ENCODE peak calls at places on chromosomes 2 and 18, in five cellular contexts. One of them, this sample, is unnamed.

GRCh38 chr2:11483806-11484147 is 17.8 kb upstream of the E2F6 start:
- DNase-seq in fibroblast of lung: no peak
- DNase-seq in ovary: no peak
- DNase-seq in AG04450: no peak
- DNase-seq in IMR-90: no peak
- DNase-seq in this sample: no peak

GRCh38 chr2:54456526-54457325 is 599 bp downstream of the SPTBN1 start:
- DNase-seq in fibroblast of lung: peak
- DNase-seq in ovary: peak
- DNase-seq in AG04450: no peak
- DNase-seq in IMR-90: peak
- DNase-seq in this sample: no peak

GRCh38 chr2:201984800-201985525 is 48.7 kb upstream of the FZD7 start:
- DNase-seq in fibroblast of lung: no peak
- DNase-seq in ovary: peak
- DNase-seq in AG04450: no peak
- DNase-seq in IMR-90: no peak
- DNase-seq in this sample: no peak

GRCh38 chr2:228720895-228721294 is 539.4 kb upstream of the SPHKAP start:
- DNase-seq in fibroblast of lung: no peak
- DNase-seq in ovary: no peak
- DNase-seq in AG04450: no peak
- DNase-seq in IMR-90: no peak
- DNase-seq in this sample: no peak

GRCh38 chr2:161722547-161723503 is 98.6 kb downstream of the SLC4A10 start:
- DNase-seq in fibroblast of lung: no peak
- DNase-seq in ovary: no peak
- DNase-seq in AG04450: no peak
- DNase-seq in IMR-90: no peak
- DNase-seq in this sample: no peak

GRCh38 chr2:101327863-101328394 is 19.4 kb upstream of the RNF149 start:
- DNase-seq in fibroblast of lung: no peak
- DNase-seq in ovary: no peak
- DNase-seq in AG04450: no peak
- DNase-seq in IMR-90: no peak
- DNase-seq in this sample: no peak

GRCh38 chr2:142874293-142874814 is 3.1 kb upstream of the KYNU start:
- DNase-seq in fibroblast of lung: peak
- DNase-seq in ovary: no peak
- DNase-seq in AG04450: peak
- DNase-seq in IMR-90: peak
- DNase-seq in this sample: peak

GRCh38 chr2:101420623-101421022 is 33.3 kb upstream of the CREG2 start:
- DNase-seq in fibroblast of lung: peak
- DNase-seq in ovary: no peak
- DNase-seq in AG04450: no peak
- DNase-seq in IMR-90: no peak
- DNase-seq in this sample: no peak

GRCh38 chr2:46334389-46335345 is 37.5 kb downstream of the EPAS1 start:
- DNase-seq in fibroblast of lung: peak
- DNase-seq in ovary: no peak
- DNase-seq in AG04450: peak
- DNase-seq in IMR-90: peak
- DNase-seq in this sample: no peak

GRCh38 chr2:66301073-66301766 is 133.7 kb upstream of the MEIS1 start:
- DNase-seq in fibroblast of lung: peak
- DNase-seq in ovary: no peak
- DNase-seq in AG04450: no peak
- DNase-seq in IMR-90: peak
- DNase-seq in this sample: peak

GRCh38 chr2:186576614-186577013 is 13.2 kb upstream of the ITGAV start:
- DNase-seq in fibroblast of lung: peak
- DNase-seq in ovary: no peak
- DNase-seq in AG04450: no peak
- DNase-seq in IMR-90: peak
- DNase-seq in this sample: no peak

GRCh38 chr2:224850081-224850480 is 133.9 kb upstream of the CCDC195 start:
- DNase-seq in fibroblast of lung: no peak
- DNase-seq in ovary: no peak
- DNase-seq in AG04450: no peak
- DNase-seq in IMR-90: peak
- DNase-seq in this sample: no peak

GRCh38 chr2:20675701-20676352 is 8.9 kb downstream of the GDF7 start:
- DNase-seq in fibroblast of lung: no peak
- DNase-seq in ovary: no peak
- DNase-seq in AG04450: no peak
- DNase-seq in IMR-90: no peak
- DNase-seq in this sample: no peak

GRCh38 chr2:15842771-15843666 is 97.3 kb upstream of the MYCN start:
- DNase-seq in fibroblast of lung: no peak
- DNase-seq in ovary: no peak
- DNase-seq in AG04450: no peak
- DNase-seq in IMR-90: no peak
- DNase-seq in this sample: no peak

GRCh38 chr2:24885221-24886113 is 34.6 kb downstream of the ADCY3 start:
- DNase-seq in fibroblast of lung: peak
- DNase-seq in ovary: no peak
- DNase-seq in AG04450: no peak
- DNase-seq in IMR-90: peak
- DNase-seq in this sample: no peak

GRCh38 chr2:109349555-109350430 is 220.8 kb downstream of the SH3RF3 start:
- DNase-seq in fibroblast of lung: no peak
- DNase-seq in ovary: no peak
- DNase-seq in AG04450: no peak
- DNase-seq in IMR-90: no peak
- DNase-seq in this sample: no peak

GRCh38 chr2:74845217-74845751 is 11.4 kb downstream of the HK2 start:
- DNase-seq in fibroblast of lung: peak
- DNase-seq in ovary: peak
- DNase-seq in AG04450: peak
- DNase-seq in IMR-90: peak
- DNase-seq in this sample: peak

GRCh38 chr2:214577769-214578168 is 166.9 kb downstream of the VWC2L start:
- DNase-seq in fibroblast of lung: no peak
- DNase-seq in ovary: no peak
- DNase-seq in AG04450: no peak
- DNase-seq in IMR-90: no peak
- DNase-seq in this sample: no peak

GRCh38 chr2:99850076-99850710 is 292.2 kb downstream of the AFF3 start:
- DNase-seq in fibroblast of lung: peak
- DNase-seq in ovary: no peak
- DNase-seq in AG04450: no peak
- DNase-seq in IMR-90: peak
- DNase-seq in this sample: no peak

GRCh38 chr2:63056309-63057065 is 5.9 kb downstream of the OTX1 start:
- DNase-seq in fibroblast of lung: no peak
- DNase-seq in ovary: no peak
- DNase-seq in AG04450: no peak
- DNase-seq in IMR-90: no peak
- DNase-seq in this sample: no peak

GRCh38 chr18:55479656-55480420 is 108.2 kb downstream of the TCF4 start:
- DNase-seq in fibroblast of lung: no peak
- DNase-seq in ovary: no peak
- DNase-seq in AG04450: no peak
- DNase-seq in IMR-90: no peak
- DNase-seq in this sample: no peak

GRCh38 chr2:101882948-101883347 is 108.8 kb upstream of the IL1R2 start:
- DNase-seq in fibroblast of lung: no peak
- DNase-seq in ovary: no peak
- DNase-seq in AG04450: no peak
- DNase-seq in IMR-90: no peak
- DNase-seq in this sample: no peak

GRCh38 chr2:37378411-37378810 is 34.0 kb downstream of the QPCT start:
- DNase-seq in fibroblast of lung: peak
- DNase-seq in ovary: no peak
- DNase-seq in AG04450: no peak
- DNase-seq in IMR-90: peak
- DNase-seq in this sample: no peak

GRCh38 chr2:53484521-53484920 is 283.1 kb upstream of the CHAC2 start:
- DNase-seq in fibroblast of lung: no peak
- DNase-seq in ovary: no peak
- DNase-seq in AG04450: no peak
- DNase-seq in IMR-90: no peak
- DNase-seq in this sample: no peak

GRCh38 chr2:172046080-172046678 is 39.1 kb upstream of the DLX1 start:
- DNase-seq in fibroblast of lung: peak
- DNase-seq in ovary: no peak
- DNase-seq in AG04450: no peak
- DNase-seq in IMR-90: no peak
- DNase-seq in this sample: no peak

GRCh38 chr18:70700496-70700895 is 411.7 kb downstream of the SOCS6 start:
- DNase-seq in fibroblast of lung: no peak
- DNase-seq in ovary: no peak
- DNase-seq in AG04450: no peak
- DNase-seq in IMR-90: no peak
- DNase-seq in this sample: no peak

GRCh38 chr2:160293401-160293911 is 93.4 kb upstream of the ITGB6 start:
- DNase-seq in fibroblast of lung: peak
- DNase-seq in ovary: no peak
- DNase-seq in AG04450: peak
- DNase-seq in IMR-90: peak
- DNase-seq in this sample: no peak

GRCh38 chr2:172232638-172233253 is 130.0 kb upstream of the DLX2 start:
- DNase-seq in fibroblast of lung: peak
- DNase-seq in ovary: no peak
- DNase-seq in AG04450: no peak
- DNase-seq in IMR-90: peak
- DNase-seq in this sample: no peak

GRCh38 chr2:96163768-96164429 is 18.7 kb upstream of the DUSP2 start:
- DNase-seq in fibroblast of lung: no peak
- DNase-seq in ovary: no peak
- DNase-seq in AG04450: no peak
- DNase-seq in IMR-90: no peak
- DNase-seq in this sample: no peak

GRCh38 chr18:77737412-77737811 is 487.8 kb downstream of the GALR1 start:
- DNase-seq in fibroblast of lung: no peak
- DNase-seq in ovary: no peak
- DNase-seq in AG04450: no peak
- DNase-seq in IMR-90: no peak
- DNase-seq in this sample: no peak

GRCh38 chr18:48540329-48541025 is 1.6 kb downstream of the CTIF start:
- DNase-seq in fibroblast of lung: peak
- DNase-seq in ovary: peak
- DNase-seq in AG04450: no peak
- DNase-seq in IMR-90: peak
- DNase-seq in this sample: peak

GRCh38 chr18:12968619-12969018 is 20.8 kb downstream of the SEH1L start:
- DNase-seq in fibroblast of lung: no peak
- DNase-seq in ovary: no peak
- DNase-seq in AG04450: no peak
- DNase-seq in IMR-90: no peak
- DNase-seq in this sample: no peak

GRCh38 chr18:41043876-41044275 is 911.2 kb upstream of the PIK3C3 start:
- DNase-seq in fibroblast of lung: no peak
- DNase-seq in ovary: no peak
- DNase-seq in AG04450: no peak
- DNase-seq in IMR-90: no peak
- DNase-seq in this sample: no peak

GRCh38 chr2:159226059-159226461 is 60.4 kb downstream of the WDSUB1 start:
- DNase-seq in fibroblast of lung: peak
- DNase-seq in ovary: no peak
- DNase-seq in AG04450: no peak
- DNase-seq in IMR-90: peak
- DNase-seq in this sample: no peak

GRCh38 chr2:75920721-75921551 is 210.2 kb upstream of the GCFC2 start:
- DNase-seq in fibroblast of lung: no peak
- DNase-seq in ovary: no peak
- DNase-seq in AG04450: no peak
- DNase-seq in IMR-90: no peak
- DNase-seq in this sample: no peak
- H3K27ac ChIP-seq in fibroblast of lung: no peak
- H3K27ac ChIP-seq in ovary: no peak
- H3K27ac ChIP-seq in AG04450: no peak
- H3K27ac ChIP-seq in IMR-90: no peak
- H3K27ac ChIP-seq in this sample: no peak

GRCh38 chr2:147845608-147846002 is 776 bp downstream of the ACVR2A start:
- DNase-seq in fibroblast of lung: peak
- DNase-seq in ovary: no peak
- DNase-seq in AG04450: no peak
- DNase-seq in IMR-90: peak
- DNase-seq in this sample: no peak

GRCh38 chr2:147843421-147843863 is 1.4 kb upstream of the ACVR2A start:
- DNase-seq in fibroblast of lung: no peak
- DNase-seq in ovary: no peak
- DNase-seq in AG04450: no peak
- DNase-seq in IMR-90: no peak
- DNase-seq in this sample: no peak

GRCh38 chr2:147844691-147845607 is at the start of gene ACVR2A:
- DNase-seq in fibroblast of lung: peak
- DNase-seq in ovary: peak
- DNase-seq in AG04450: no peak
- DNase-seq in IMR-90: peak
- DNase-seq in this sample: peak

GRCh38 chr2:147846382-147847081 is 1.7 kb downstream of the ACVR2A start:
- DNase-seq in fibroblast of lung: peak
- DNase-seq in ovary: no peak
- DNase-seq in AG04450: no peak
- DNase-seq in IMR-90: no peak
- DNase-seq in this sample: no peak

GRCh38 chr2:147843864-147844690 is 752 bp upstream of the ACVR2A start:
- DNase-seq in fibroblast of lung: peak
- DNase-seq in ovary: peak
- DNase-seq in AG04450: peak
- DNase-seq in IMR-90: peak
- DNase-seq in this sample: peak
- TF ChIP-seq CTCF in fibroblast of lung: no peak
- TF ChIP-seq CTCF in ovary: peak
- TF ChIP-seq CTCF in AG04450: no peak
- TF ChIP-seq CTCF in IMR-90: peak
- TF ChIP-seq CTCF in this sample: peak

GRCh38 chr2:45299361-45299760 is 290.1 kb upstream of the SIX2 start:
- DNase-seq in fibroblast of lung: no peak
- DNase-seq in ovary: no peak
- DNase-seq in AG04450: no peak
- DNase-seq in IMR-90: no peak
- DNase-seq in this sample: no peak
- H3K27ac ChIP-seq in fibroblast of lung: no peak
- H3K27ac ChIP-seq in ovary: no peak
- H3K27ac ChIP-seq in AG04450: no peak
- H3K27ac ChIP-seq in IMR-90: no peak
- H3K27ac ChIP-seq in this sample: no peak

GRCh38 chr2:7013761-7014160 is 96.5 kb downstream of the RNF144A start:
- DNase-seq in fibroblast of lung: no peak
- DNase-seq in ovary: no peak
- DNase-seq in AG04450: no peak
- DNase-seq in IMR-90: no peak
- DNase-seq in this sample: no peak

GRCh38 chr2:7016120-7016519 is 98.9 kb downstream of the RNF144A start:
- DNase-seq in fibroblast of lung: no peak
- DNase-seq in ovary: no peak
- DNase-seq in AG04450: no peak
- DNase-seq in IMR-90: no peak
- DNase-seq in this sample: no peak

GRCh38 chr2:7015007-7015950 is 98.1 kb downstream of the RNF144A start:
- DNase-seq in fibroblast of lung: no peak
- DNase-seq in ovary: no peak
- DNase-seq in AG04450: no peak
- DNase-seq in IMR-90: no peak
- DNase-seq in this sample: no peak

GRCh38 chr2:7012141-7012809 is 95.1 kb downstream of the RNF144A start:
- DNase-seq in fibroblast of lung: no peak
- DNase-seq in ovary: no peak
- DNase-seq in AG04450: no peak
- DNase-seq in IMR-90: no peak
- DNase-seq in this sample: no peak

GRCh38 chr2:7014201-7014640 is 97.0 kb downstream of the RNF144A start:
- DNase-seq in fibroblast of lung: no peak
- DNase-seq in ovary: no peak
- DNase-seq in AG04450: no peak
- DNase-seq in IMR-90: no peak
- DNase-seq in this sample: no peak
- TF ChIP-seq CTCF in fibroblast of lung: no peak
- TF ChIP-seq CTCF in ovary: peak
- TF ChIP-seq CTCF in AG04450: no peak
- TF ChIP-seq CTCF in IMR-90: no peak
- TF ChIP-seq CTCF in this sample: no peak